ENCODE peak calls at places on chromosomes 13 and 19, in nine cellular contexts. G is GOT3; J is mucosa of descending colon; W is naive thymus-derived CD8-positive, alpha-beta T cell; I is amniotic stem cell; A is DMS53; L is frontal cortex; D is stimulated activated CD4-positive, alpha-beta T cell treated with anti-CD3 and anti-CD28 coated beads, Interleukin-1b, Interleukin-23, amount 100 ng/mL, for 1 hour; Z is C1 segment of cervical spinal cord. P is an unnamed sample.

GRCh38 chr13:32629313-32629712 is 43.1 kb downstream of the PDS5B start:
- DNase-seq in G (no peak), J (no peak), W (no peak), I (no peak), A (no peak), L (no peak), D (no peak), Z (no peak), P (no peak)

GRCh38 chr13:113777311-113778260 is 18.6 kb downstream of the TMEM255B start:
- DNase-seq in G (no peak), J (no peak), W (no peak), I (no peak), A (peak), L (no peak), D (no peak), Z (no peak), P (no peak)

GRCh38 chr19:35344511-35345031 is 3.1 kb upstream of the FFAR1 start:
- DNase-seq in G (no peak), J (peak), W (no peak), I (no peak), A (no peak), L (no peak), D (no peak), Z (no peak), P (no peak)

GRCh38 chr19:12581100-12581499 is 29.5 kb downstream of the ZNF490 start:
- DNase-seq in G (no peak), J (no peak), W (no peak), I (no peak), A (no peak), L (no peak), D (no peak), Z (no peak), P (no peak)

GRCh38 chr19:13932911-13933393 is 5.3 kb downstream of the PODNL1 start:
- DNase-seq in G (no peak), J (no peak), W (no peak), I (no peak), A (peak), L (no peak), D (no peak), Z (no peak), P (no peak)

GRCh38 chr19:12284631-12285030 is 10.1 kb downstream of the ZNF44 start:
- DNase-seq in G (no peak), J (no peak), W (no peak), I (no peak), A (no peak), L (no peak), D (no peak), Z (no peak), P (no peak)

GRCh38 chr13:112445411-112446271 is 69.5 kb downstream of the SPACA7 start:
- DNase-seq in G (no peak), J (no peak), W (no peak), I (no peak), A (no peak), L (no peak), D (no peak), Z (no peak), P (no peak)

GRCh38 chr19:50333737-50334617 is 4.8 kb upstream of the KCNC3 start:
- DNase-seq in G (no peak), J (peak), W (no peak), I (no peak), A (peak), L (peak), D (peak), Z (peak), P (no peak)